ENCODE peak calls at places on chromosomes 1 and 21, in eight cellular contexts. C, U, B, A, Z, X, H and I are unnamed samples.

GRCh38 chr1:66275601-66276023 is 258.3 kb upstream of the SGIP1 start:
- DNase-seq in C (no peak), U (no peak), B (no peak), A (no peak), Z (no peak), X (no peak), H (no peak), I (no peak)

GRCh38 chr1:239662950-239663349 is 276.6 kb downstream of the CHRM3 start:
- DNase-seq in C (no peak), U (no peak), B (no peak), A (no peak), Z (no peak), X (no peak), H (no peak), I (no peak)

GRCh38 chr1:46594068-46594467 is 10.0 kb downstream of the MKNK1 start:
- DNase-seq in C (no peak), U (no peak), B (no peak), A (no peak), Z (no peak), X (no peak), H (no peak), I (no peak)

GRCh38 chr1:41469706-41470105 is 14.8 kb downstream of the EDN2 start:
- DNase-seq in C (no peak), U (no peak), B (no peak), A (no peak), Z (no peak), X (no peak), H (no peak), I (no peak)

GRCh38 chr1:6322161-6322560 is 61.3 kb upstream of the GPR153 start:
- DNase-seq in C (no peak), U (no peak), B (no peak), A (no peak), Z (no peak), X (no peak), H (no peak), I (no peak)

GRCh38 chr1:244971524-244972216 is 107.3 kb upstream of the HNRNPU start:
- DNase-seq in C (no peak), U (no peak), B (no peak), A (no peak), Z (peak), X (no peak), H (no peak), I (peak)

GRCh38 chr1:160284220-160284781 is 632 bp downstream of the PEX19 start:
- DNase-seq in C (peak), U (peak), B (peak), A (no peak), Z (no peak), X (peak), H (no peak), I (peak)

GRCh38 chr1:17958704-17959103 is 148.9 kb upstream of the IGSF21 start:
- DNase-seq in C (no peak), U (no peak), B (no peak), A (no peak), Z (no peak), X (no peak), H (no peak), I (no peak)

GRCh38 chr1:18948048-18948912 is 8.2 kb downstream of the IFFO2 start:
- DNase-seq in C (no peak), U (no peak), B (no peak), A (peak), Z (no peak), X (no peak), H (no peak), I (no peak)

GRCh38 chr1:185585770-185586169 is 148.4 kb upstream of the HMCN1 start:
- DNase-seq in C (no peak), U (no peak), B (no peak), A (no peak), Z (no peak), X (no peak), H (no peak), I (no peak)

GRCh38 chr1:154943649-154944421 is 7.3 kb upstream of the PMVK start:
- DNase-seq in C (peak), U (peak), B (peak), A (no peak), Z (peak), X (peak), H (no peak), I (peak)

GRCh38 chr1:71586030-71586429 is 505.2 kb upstream of the ZRANB2 start:
- DNase-seq in C (no peak), U (no peak), B (no peak), A (no peak), Z (no peak), X (no peak), H (no peak), I (no peak)

GRCh38 chr1:241310451-241310850 is 46.6 kb downstream of the RGS7 start:
- DNase-seq in C (no peak), U (no peak), B (peak), A (no peak), Z (no peak), X (no peak), H (no peak), I (no peak)

GRCh38 chr1:47938556-47938955 is 58.6 kb downstream of the TRABD2B start:
- DNase-seq in C (no peak), U (no peak), B (no peak), A (no peak), Z (no peak), X (no peak), H (no peak), I (no peak)

GRCh38 chr1:108847464-108847863 is 9.4 kb downstream of the AKNAD1 start:
- DNase-seq in C (no peak), U (no peak), B (no peak), A (no peak), Z (peak), X (no peak), H (peak), I (no peak)

GRCh38 chr1:20665736-20666135 is 4.6 kb upstream of the DDOST start:
- DNase-seq in C (no peak), U (no peak), B (no peak), A (no peak), Z (no peak), X (no peak), H (no peak), I (no peak)

GRCh38 chr1:30687886-30688285 is 35.5 kb downstream of the MATN1 start:
- DNase-seq in C (no peak), U (no peak), B (no peak), A (no peak), Z (no peak), X (no peak), H (no peak), I (no peak)

GRCh38 chr21:46634966-46635323 is 529 bp upstream of the PRMT2 start:
- DNase-seq in C (peak), U (peak), B (peak), A (no peak), Z (peak), X (peak), H (peak), I (no peak)

GRCh38 chr21:34885636-34886553 is 163.2 kb downstream of the RUNX1 start:
- DNase-seq in C (no peak), U (no peak), B (no peak), A (no peak), Z (no peak), X (no peak), H (no peak), I (peak)

GRCh38 chr1:232380131-232380530 is 249.8 kb downstream of the SIPA1L2 start:
- DNase-seq in C (no peak), U (no peak), B (no peak), A (no peak), Z (no peak), X (no peak), H (no peak), I (no peak)

GRCh38 chr1:2283371-2283990 is 55.4 kb downstream of the SKI start:
- DNase-seq in C (no peak), U (no peak), B (no peak), A (no peak), Z (no peak), X (no peak), H (no peak), I (no peak)

GRCh38 chr1:6209661-6210605 is 4.0 kb downstream of the RNF207 start:
- DNase-seq in C (no peak), U (no peak), B (no peak), A (no peak), Z (no peak), X (no peak), H (no peak), I (no peak)

GRCh38 chr1:64087768-64088167 is 115.7 kb upstream of the UBE2U start:
- DNase-seq in C (peak), U (no peak), B (peak), A (no peak), Z (no peak), X (no peak), H (no peak), I (no peak)

GRCh38 chr1:116362050-116362449 is 11.0 kb upstream of the ATP1A1 start:
- DNase-seq in C (no peak), U (no peak), B (no peak), A (no peak), Z (no peak), X (no peak), H (no peak), I (no peak)

GRCh38 chr21:21028275-21028814 is 30.1 kb downstream of the NCAM2 start:
- DNase-seq in C (no peak), U (no peak), B (no peak), A (no peak), Z (no peak), X (no peak), H (no peak), I (no peak)

GRCh38 chr1:11790880-11791715 is 14.7 kb downstream of the MTHFR start:
- DNase-seq in C (peak), U (peak), B (peak), A (no peak), Z (no peak), X (no peak), H (no peak), I (no peak)

GRCh38 chr1:161335796-161336195 is 21.6 kb downstream of the SDHC start:
- DNase-seq in C (no peak), U (no peak), B (no peak), A (no peak), Z (no peak), X (no peak), H (no peak), I (no peak)

GRCh38 chr1:209076688-209077087 is 506.8 kb upstream of the CAMK1G start:
- DNase-seq in C (no peak), U (no peak), B (no peak), A (no peak), Z (no peak), X (peak), H (no peak), I (no peak)

GRCh38 chr1:30286241-30286983 is 437.0 kb downstream of the MATN1 start:
- DNase-seq in C (no peak), U (no peak), B (no peak), A (no peak), Z (peak), X (no peak), H (no peak), I (no peak)

GRCh38 chr1:198620951-198621824 is 17.7 kb upstream of the PTPRC start:
- DNase-seq in C (no peak), U (no peak), B (no peak), A (peak), Z (no peak), X (peak), H (no peak), I (no peak)

GRCh38 chr1:24903955-24904730 is 25.9 kb downstream of the RUNX3 start:
- DNase-seq in C (no peak), U (no peak), B (no peak), A (no peak), Z (no peak), X (no peak), H (no peak), I (peak)

GRCh38 chr1:89953072-89953626 is 41.8 kb upstream of the ZNF326 start:
- DNase-seq in C (peak), U (peak), B (peak), A (peak), Z (no peak), X (no peak), H (no peak), I (peak)

GRCh38 chr1:41464886-41465285 is 19.6 kb downstream of the EDN2 start:
- DNase-seq in C (no peak), U (no peak), B (no peak), A (no peak), Z (peak), X (no peak), H (peak), I (no peak)

GRCh38 chr21:37531402-37532042 is 164.9 kb downstream of the DYRK1A start:
- DNase-seq in C (no peak), U (no peak), B (no peak), A (no peak), Z (no peak), X (no peak), H (no peak), I (no peak)

GRCh38 chr1:76482272-76482671 is 385.0 kb upstream of the ST6GALNAC5 start:
- DNase-seq in C (no peak), U (no peak), B (no peak), A (no peak), Z (no peak), X (no peak), H (no peak), I (no peak)

GRCh38 chr1:30285461-30286050 is 437.8 kb downstream of the MATN1 start:
- DNase-seq in C (no peak), U (no peak), B (no peak), A (no peak), Z (no peak), X (no peak), H (no peak), I (no peak)